ENCODE peak calls at places on chromosomes 5 and 9, in six cellular contexts. B is CD4-positive, alpha-beta T cell; D is cardiac muscle cell; Y is PC-3; N is neural progenitor cell; K is A549. M is an unnamed sample.

GRCh38 chr5:36403601-36404311 is 102.1 kb upstream of the RANBP3L start:
- DNase-seq in B (no peak), D (peak; percentile 79), Y (no peak), N (no peak), K (no peak), M (no peak)

GRCh38 chr5:72280655-72281069 is 39.4 kb downstream of the MRPS27 start:
- DNase-seq in B (no peak), D (peak; percentile 66), Y (peak; percentile 47), N (peak; percentile 61), K (peak; percentile 63), M (peak; percentile 56)

GRCh38 chr5:135426102-135427082 is 20.8 kb downstream of the DCANP1 start:
- DNase-seq in B (no peak), D (peak; percentile 65), Y (peak; percentile 70), N (peak; percentile 58), K (peak; percentile 63), M (peak; percentile 52)

GRCh38 chr5:150639751-150640150 is 709 bp upstream of the SYNPO start:
- DNase-seq in B (no peak), D (peak; percentile 52), Y (no peak), N (no peak), K (no peak), M (no peak)

GRCh38 chr5:34684281-34684979 is 28.3 kb downstream of the RAI14 start:
- DNase-seq in B (no peak), D (peak; percentile 42), Y (peak; percentile 80), N (peak; percentile 78), K (peak; percentile 80), M (no peak)

GRCh38 chr9:28234133-28234898 is 661.0 kb upstream of the C9orf72 start:
- DNase-seq in B (no peak), D (peak; percentile 1), Y (no peak), N (no peak), K (no peak), M (no peak)

GRCh38 chr5:157290156-157290980 is 24.4 kb downstream of the CYFIP2 start:
- DNase-seq in B (no peak), D (peak; percentile 36), Y (peak; percentile 71), N (no peak), K (peak; percentile 56), M (no peak)

GRCh38 chr9:69945671-69946141 is 97.9 kb upstream of the MAMDC2 start:
- DNase-seq in B (no peak), D (peak; percentile 76), Y (no peak), N (no peak), K (peak; percentile 10), M (no peak)

GRCh38 chr9:33139421-33140228 is 27.5 kb downstream of the B4GALT1 start:
- DNase-seq in B (no peak), D (peak; percentile 98), Y (no peak), N (peak; percentile 25), K (no peak), M (peak; percentile 94)

GRCh38 chr9:128393171-128393761 is 22.1 kb downstream of the URM1 start:
- DNase-seq in B (no peak), D (no peak), Y (no peak), N (peak; percentile 95), K (no peak), M (no peak)

GRCh38 chr5:64666058-64666457 is 24.2 kb upstream of the SHISAL2B start:
- DNase-seq in B (no peak), D (peak; percentile 88), Y (no peak), N (no peak), K (peak; percentile 9), M (no peak)

GRCh38 chr9:136829981-136830885 is 12.0 kb upstream of the AJM1 start:
- DNase-seq in B (no peak), D (no peak), Y (no peak), N (no peak), K (no peak), M (no peak)

GRCh38 chr9:137158625-137159024 is 11.2 kb downstream of the LRRC26 start:
- DNase-seq in B (no peak), D (no peak), Y (no peak), N (no peak), K (no peak), M (no peak)

GRCh38 chr9:94014845-94015244 is 59.7 kb upstream of the BARX1 start:
- DNase-seq in B (no peak), D (no peak), Y (no peak), N (peak; percentile 15), K (no peak), M (peak; percentile 73)

GRCh38 chr5:97071101-97071500 is 71.3 kb downstream of the LIX1 start:
- DNase-seq in B (no peak), D (peak; percentile 51), Y (peak; percentile 70), N (no peak), K (no peak), M (no peak)

GRCh38 chr5:60687927-60688720 is 11.8 kb downstream of the DEPDC1B start:
- DNase-seq in B (no peak), D (peak; percentile 69), Y (peak; percentile 39), N (peak; percentile 31), K (peak; percentile 75), M (peak; percentile 21)

GRCh38 chr9:127966416-127967150 is 14.2 kb downstream of the EEIG1 start:
- DNase-seq in B (no peak), D (no peak), Y (no peak), N (no peak), K (no peak), M (no peak)

GRCh38 chr5:146744358-146744757 is 134.2 kb downstream of the PPP2R2B start:
- DNase-seq in B (no peak), D (peak; percentile 53), Y (peak; percentile 36), N (peak; percentile 34), K (no peak), M (no peak)

GRCh38 chr5:73522989-73523388 is 24.7 kb downstream of the BTF3 start:
- DNase-seq in B (no peak), D (no peak), Y (no peak), N (no peak), K (no peak), M (no peak)

GRCh38 chr9:107906074-107906473 is 416.5 kb upstream of the KLF4 start:
- DNase-seq in B (no peak), D (no peak), Y (no peak), N (no peak), K (no peak), M (no peak)

GRCh38 chr9:91948423-91949292 is 1.4 kb downstream of the ROR2 start:
- DNase-seq in B (no peak), D (peak; percentile 80), Y (no peak), N (peak; percentile 87), K (peak; percentile 56), M (peak; percentile 75)

GRCh38 chr5:59873113-59873512 is 20.4 kb downstream of the PDE4D start:
- DNase-seq in B (no peak), D (peak; percentile 28), Y (no peak), N (no peak), K (peak; percentile 28), M (no peak)

GRCh38 chr9:90607701-90608122 is 34.9 kb downstream of the DIRAS2 start:
- DNase-seq in B (no peak), D (no peak), Y (no peak), N (no peak), K (no peak), M (no peak)

GRCh38 chr5:79961731-79962579 is 29.1 kb downstream of the MTX3 start:
- DNase-seq in B (no peak), D (no peak), Y (no peak), N (peak; percentile 24), K (no peak), M (no peak)

GRCh38 chr9:136947955-136948510 is 3.0 kb downstream of the C8G start:
- DNase-seq in B (no peak), D (peak; percentile 44), Y (peak; percentile 36), N (peak; percentile 74), K (peak; percentile 81), M (peak; percentile 83)

GRCh38 chr9:131432597-131433301 is 38.9 kb downstream of the PRRC2B start:
- DNase-seq in B (no peak), D (peak; percentile 78), Y (no peak), N (no peak), K (no peak), M (no peak)

GRCh38 chr9:109986423-109987055 is 206.5 kb downstream of the PALM2AKAP2 start:
- DNase-seq in B (no peak), D (peak; percentile 91), Y (peak; percentile 69), N (no peak), K (peak; percentile 38), M (no peak)

GRCh38 chr5:131209506-131210191 is 38.9 kb downstream of the LYRM7 start:
- DNase-seq in B (peak; percentile 7), D (no peak), Y (no peak), N (peak; percentile 74), K (no peak), M (peak; percentile 43)

GRCh38 chr9:306907-307306 is 92.2 kb downstream of the DOCK8 start:
- DNase-seq in B (peak; percentile 26), D (peak; percentile 2), Y (peak; percentile 10), N (peak; percentile 13), K (peak; percentile 28), M (peak; percentile 31)

GRCh38 chr5:133844836-133845235 is 123.6 kb downstream of the C5orf15 start:
- DNase-seq in B (no peak), D (no peak), Y (no peak), N (no peak), K (no peak), M (no peak)

GRCh38 chr5:16615737-16616535 is 861 bp downstream of the RETREG1 start:
- DNase-seq in B (peak; percentile 9), D (no peak), Y (peak; percentile 48), N (peak; percentile 21), K (no peak), M (no peak)

GRCh38 chr5:108726446-108727091 is 21.1 kb upstream of the FER start:
- DNase-seq in B (no peak), D (no peak), Y (peak; percentile 11), N (no peak), K (no peak), M (no peak)
- H3K27ac ChIP-seq in B (no peak overlapping the region), D (peak overlapping the region; percentile 95), Y (no peak overlapping the region), N (no peak overlapping the region), K (no peak overlapping the region), M (no peak overlapping the region)

GRCh38 chr9:77455312-77455927 is 192.7 kb downstream of the GNA14 start:
- DNase-seq in B (peak; percentile 8), D (peak; percentile 51), Y (peak; percentile 70), N (no peak), K (peak; percentile 65), M (peak; percentile 89)
- TF ChIP-seq CTCF in B (peak; percentile 60), D (peak; percentile 70), Y (peak; percentile 69), N (peak; percentile 52), K (peak; percentile 56), M (peak; percentile 74)

DNA sequence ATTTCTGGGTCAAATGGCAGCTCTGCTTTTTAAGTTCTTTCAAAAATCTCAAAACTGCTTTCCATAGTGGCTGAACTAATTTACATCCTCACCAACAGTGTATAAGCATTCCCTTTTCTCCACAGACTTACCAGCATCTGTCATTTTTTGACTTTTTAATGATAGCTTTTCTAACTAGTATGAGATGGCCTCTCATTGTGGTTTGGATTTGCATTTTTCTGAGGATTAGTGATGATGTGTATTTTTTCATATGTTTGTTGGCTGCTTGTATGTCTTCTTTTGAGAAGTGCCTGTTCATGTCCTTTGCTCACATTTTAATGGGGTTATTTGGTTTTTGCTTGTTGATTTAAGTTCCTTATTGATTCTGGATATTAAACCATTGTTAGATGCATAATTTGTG is 90.0 kb upstream of the HMHB1 start:
- DNase-seq in B (no peak), D (no peak), Y (no peak), N (no peak), K (no peak), M (no peak)
- H3K27ac ChIP-seq in B (no peak overlapping the region), D (no peak overlapping the region), Y (no peak overlapping the region), N (no peak overlapping the region), K (no peak overlapping the region), M (no peak overlapping the region)

DNA sequence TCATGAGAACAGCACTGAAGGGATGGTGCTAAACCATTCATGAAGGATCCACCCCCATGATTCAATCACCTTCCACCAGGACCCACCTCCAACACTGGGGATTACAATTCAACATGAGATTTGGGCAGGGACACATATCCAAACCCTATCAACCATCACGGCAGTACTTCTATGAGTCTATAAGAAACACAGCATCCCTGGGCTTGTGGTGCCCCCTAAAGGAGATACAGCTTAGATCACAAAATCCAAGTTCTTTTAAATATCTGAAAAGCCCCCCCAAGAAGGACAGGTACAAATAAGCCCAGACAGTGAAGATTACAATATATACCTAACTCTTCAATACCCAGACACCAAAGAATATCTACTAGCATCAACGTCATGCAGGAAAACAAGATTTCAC is 233.7 kb upstream of the ADRA1B start:
- DNase-seq in B (no peak), D (peak; percentile 42), Y (no peak), N (no peak), K (peak; percentile 12), M (peak; percentile 24)
- TF ChIP-seq CTCF in B (no peak), D (peak; percentile 27), Y (no peak), N (peak; percentile 24), K (no peak), M (peak; percentile 12)